ENCODE peak calls at places on chromosomes 16 and 17, in six cellular contexts. K, Q, F, Y, L and N are unnamed samples.

GRCh38 chr16:88886915-88887521 is 20.6 kb upstream of the PABPN1L start:
- DNase-seq in L (peak; percentile 56), Q (no peak), Y (no peak), K (no peak), F (no peak), N (no peak)

GRCh38 chr16:1788095-1788707 is 5.3 kb downstream of the IGFALS start:
- DNase-seq in L (no peak), Q (no peak), F (no peak), Y (no peak), K (no peak), N (no peak)

GRCh38 chr16:10584956-10585561 is 4.7 kb upstream of the EMP2 start:
- DNase-seq in K (no peak), L (no peak), Y (no peak), Q (no peak), F (no peak), N (no peak)

GRCh38 chr17:37147301-37147812 is 198.6 kb downstream of the AATF start:
- DNase-seq in K (peak; percentile 41), F (no peak), Q (no peak), Y (no peak), L (no peak), N (peak; percentile 53)

GRCh38 chr17:10251212-10251948 is 53.0 kb upstream of the GAS7 start:
- DNase-seq in Q (no peak), F (no peak), L (no peak), K (no peak), Y (no peak), N (peak; percentile 44)

GRCh38 chr17:8122923-8123694 is 797 bp downstream of the HES7 start:
- DNase-seq in F (no peak), Y (peak; percentile 36), K (peak; percentile 58), L (no peak), Q (no peak), N (peak; percentile 64)

GRCh38 chr17:4849011-4849536 is 15.9 kb downstream of the MINK1 start:
- DNase-seq in Y (no peak), F (no peak), L (no peak), Q (no peak), K (no peak), N (no peak)

GRCh38 chr17:76139801-76140660 is 1.0 kb downstream of the FOXJ1 start:
- DNase-seq in K (no peak), L (peak; percentile 71), Q (no peak), Y (no peak), F (no peak), N (peak; percentile 87)

GRCh38 chr16:53605979-53606378 is 97.7 kb downstream of the RPGRIP1L start:
- DNase-seq in K (no peak), F (no peak), L (no peak), Y (no peak), Q (no peak), N (no peak)

GRCh38 chr17:1709971-1710806 is at the start of gene TLCD2:
- DNase-seq in Y (no peak), K (no peak), Q (no peak), L (peak; percentile 78), F (no peak), N (peak; percentile 52)

GRCh38 chr17:29283496-29283895 is 10.5 kb downstream of the NUFIP2 start:
- DNase-seq in Q (no peak), F (no peak), L (no peak), K (no peak), Y (no peak), N (no peak)

GRCh38 chr17:21493993-21494392 is 117.8 kb downstream of the KCNJ12 start:
- DNase-seq in K (no peak), F (no peak), Q (no peak), L (no peak), Y (no peak), N (no peak)

GRCh38 chr16:8882041-8882617 is at the start of gene LITAFD:
- DNase-seq in F (no peak), Y (no peak), L (no peak), K (no peak), Q (no peak), N (no peak)

GRCh38 chr17:75753514-75754377 is 11.2 kb downstream of the GALK1 start:
- DNase-seq in K (peak; percentile 82), L (peak; percentile 47), Q (no peak), Y (peak; percentile 80), F (no peak), N (peak; percentile 92)

GRCh38 chr17:8430966-8431365 is 4.7 kb upstream of the NDEL1 start:
- DNase-seq in K (no peak), Y (no peak), F (peak; percentile 82), Q (peak; percentile 85), L (peak; percentile 44), N (no peak)

GRCh38 chr16:27321013-27321960 is 7.5 kb downstream of the IL4R start:
- DNase-seq in L (no peak), K (no peak), F (no peak), Q (no peak), Y (no peak), N (no peak)

GRCh38 chr16:5466551-5466950 is 369.0 kb upstream of the EEF2KMT start:
- DNase-seq in L (no peak), Q (no peak), Y (no peak), F (no peak), K (no peak), N (no peak)

GRCh38 chr16:89922477-89922883 is 662 bp upstream of the TUBB3 start:
- DNase-seq in K (no peak), F (peak; percentile 86), Y (peak; percentile 96), Q (peak; percentile 80), L (peak; percentile 72), N (peak; percentile 47)

GRCh38 chr16:89923640-89924297 is 627 bp downstream of the TUBB3 start:
- DNase-seq in K (no peak), Y (peak; percentile 35), L (no peak), F (no peak), Q (no peak), N (no peak)

GRCh38 chr16:89921699-89922476 is 1.3 kb upstream of the TUBB3 start:
- DNase-seq in K (no peak), F (peak; percentile 74), L (peak; percentile 73), Q (peak; percentile 71), Y (peak; percentile 97), N (no peak)

GRCh38 chr16:89924298-89924924 is 1.3 kb downstream of the TUBB3 start:
- DNase-seq in Q (no peak), Y (peak; percentile 76), L (no peak), F (no peak), K (no peak), N (peak; percentile 62)

DNA sequence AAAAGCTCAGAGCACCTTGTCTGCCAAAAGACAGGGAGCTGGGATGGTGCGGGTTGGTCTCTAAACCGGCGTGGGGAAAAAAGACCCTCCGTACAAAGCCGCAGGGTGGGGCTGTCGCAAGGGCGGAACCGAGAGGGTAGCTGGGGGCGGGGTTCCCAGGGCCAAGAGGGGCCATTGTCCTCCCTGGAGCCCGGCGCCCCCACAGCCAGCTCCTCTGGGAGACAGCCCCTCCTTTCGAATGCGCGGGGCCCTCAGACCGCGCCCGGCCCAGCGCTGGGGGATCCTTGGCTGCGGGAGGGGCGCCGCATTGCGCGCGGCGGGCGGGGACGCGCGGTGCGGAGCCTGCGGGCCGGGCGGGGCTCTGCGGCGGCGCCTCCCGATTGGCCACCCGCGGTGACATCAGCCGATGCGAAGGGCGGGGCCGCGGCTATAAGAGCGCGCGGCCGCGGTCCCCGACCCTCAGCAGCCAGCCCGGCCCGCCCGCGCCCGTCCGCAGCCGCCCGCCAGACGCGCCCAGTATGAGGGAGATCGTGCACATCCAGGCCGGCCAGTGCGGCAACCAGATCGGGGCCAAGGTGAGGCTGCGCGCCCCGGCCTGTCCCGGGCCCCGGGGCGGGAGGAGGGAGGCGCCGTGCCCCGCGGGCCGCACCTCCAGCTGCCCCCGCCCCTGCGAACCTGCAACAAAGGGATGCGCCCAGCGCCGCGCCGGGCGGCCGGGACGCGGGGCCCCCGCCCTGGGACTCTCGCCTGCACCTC is at the start of gene TUBB3:
- DNase-seq in K (peak; percentile 45), Q (no peak), F (no peak), L (peak; percentile 46), Y (peak; percentile 88), N (peak; percentile 96)
- TF ChIP-seq CTCF in K (no peak), Q (no peak), F (no peak), L (no peak), Y (no peak), N (no peak)

GRCh38 chr17:57284984-57285646 is 28.8 kb downstream of the MSI2 start:
- DNase-seq in L (no peak), Y (peak; percentile 93), Q (no peak), K (peak; percentile 90), F (no peak), N (peak; percentile 58)
- TF ChIP-seq CTCF in L (no peak), Y (no peak), Q (no peak), K (no peak), F (no peak), N (no peak)

GRCh38 chr17:31480904-31481782 is 89.7 kb downstream of the RAB11FIP4 start:
- DNase-seq in K (no peak), L (no peak), Q (no peak), Y (no peak), F (no peak), N (no peak)

GRCh38 chr17:31479009-31479408 is 87.5 kb downstream of the RAB11FIP4 start:
- DNase-seq in L (no peak), K (no peak), Y (no peak), F (no peak), Q (no peak), N (no peak)

GRCh38 chr17:31481783-31482081 is 90.3 kb downstream of the RAB11FIP4 start:
- DNase-seq in L (no peak), Y (no peak), K (no peak), Q (no peak), F (no peak), N (no peak)

GRCh38 chr17:31479524-31479923 is 88.0 kb downstream of the RAB11FIP4 start:
- DNase-seq in F (no peak), Q (no peak), L (no peak), K (no peak), Y (no peak), N (no peak)

GRCh38 chr17:31480067-31480466 is 88.6 kb downstream of the RAB11FIP4 start:
- DNase-seq in Y (no peak), Q (no peak), F (no peak), L (no peak), K (no peak), N (no peak)
- TF ChIP-seq CTCF in Y (no peak), Q (no peak), F (no peak), L (no peak), K (no peak), N (no peak)

GRCh38 chr17:43845772-43846171 is 1.2 kb upstream of the CD300LG start:
- DNase-seq in Y (no peak), Q (no peak), L (no peak), K (no peak), F (no peak), N (no peak)

GRCh38 chr17:43839670-43840101 is 6.7 kb upstream of the MPP3 start:
- DNase-seq in Y (no peak), F (no peak), L (no peak), Q (no peak), K (no peak), N (no peak)

GRCh38 chr17:43842975-43843325 is 4.0 kb upstream of the CD300LG start:
- DNase-seq in K (no peak), L (no peak), F (no peak), Y (no peak), Q (no peak), N (no peak)

GRCh38 chr17:43844241-43844640 is 2.7 kb upstream of the CD300LG start:
- DNase-seq in Q (no peak), F (no peak), L (no peak), K (no peak), Y (no peak), N (no peak)

DNA sequence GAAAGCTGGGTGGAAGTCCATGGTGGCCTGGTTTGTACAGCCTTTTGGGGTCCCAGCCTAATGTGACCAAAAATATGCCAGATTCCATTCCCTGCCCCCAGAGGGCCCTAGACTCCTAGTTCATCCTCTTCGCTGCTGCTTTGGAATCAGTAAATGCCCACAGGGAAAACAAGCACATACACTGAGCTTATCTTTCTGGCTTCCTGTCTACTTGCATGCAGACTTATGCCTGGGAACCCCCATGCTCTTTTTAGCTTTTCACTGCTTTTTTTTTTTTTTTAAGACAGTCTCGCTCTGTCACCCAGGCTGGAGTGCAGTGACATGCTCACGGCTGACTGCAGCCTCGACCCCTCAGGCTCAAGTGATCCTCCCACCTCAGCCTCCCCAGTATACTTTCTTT is 6.2 kb upstream of the CD300LG start:
- DNase-seq in Q (no peak), F (no peak), Y (peak; percentile 11), K (no peak), L (no peak), N (no peak)
- TF ChIP-seq CTCF in Q (peak; percentile 11), F (peak; percentile 8), Y (peak; percentile 29), K (no peak), L (no peak), N (peak; percentile 13)